ENCODE peak calls at places on chromosome 4, in five cellular contexts. B is tibial nerve, X is thyroid gland, L is astrocyte of the cerebellum, N is colonic mucosa. M is an unnamed sample.

GRCh38 chr4:111453216-111453615 is 692.0 kb upstream of the FAM241A start:
- DNase-seq in L (no peak), X (no peak), B (no peak), N (no peak), M (no peak)

GRCh38 chr4:163398238-163398637 is 54.5 kb downstream of the NPY5R start:
- DNase-seq in B (no peak), X (no peak), L (no peak), N (no peak), M (no peak)

GRCh38 chr4:157128395-157128794 is 52.4 kb downstream of the GLRB start:
- DNase-seq in X (no peak), N (no peak), B (peak; percentile 12), L (peak; percentile 29), M (no peak)

GRCh38 chr4:47271296-47271695 is 192.2 kb downstream of the COMMD8 start:
- DNase-seq in L (no peak), B (no peak), N (no peak), X (no peak), M (no peak)

GRCh38 chr4:17664755-17665154 is 50.3 kb downstream of the MED28 start:
- DNase-seq in X (no peak), N (no peak), L (no peak), B (no peak), M (no peak)

GRCh38 chr4:101348367-101348827 is 1.1 kb upstream of the PPP3CA start:
- DNase-seq in B (no peak), X (no peak), L (no peak), N (peak; percentile 50), M (no peak)

GRCh38 chr4:75340561-75340960 is 173.6 kb downstream of the RCHY1 start:
- DNase-seq in L (no peak), B (no peak), X (no peak), N (no peak), M (no peak)

GRCh38 chr4:101515099-101515498 is 167.8 kb upstream of the PPP3CA start:
- DNase-seq in N (no peak), B (no peak), L (no peak), X (no peak), M (no peak)

GRCh38 chr4:105181259-105181658 is 34.6 kb downstream of the TET2 start:
- DNase-seq in L (no peak), B (no peak), N (no peak), X (no peak), M (no peak)

GRCh38 chr4:64799751-64800150 is 390.5 kb upstream of the TECRL start:
- DNase-seq in N (no peak), B (no peak), L (no peak), X (no peak), M (no peak)

GRCh38 chr4:80266902-80267380 is 477 bp downstream of the FGF5 start:
- DNase-seq in L (no peak), N (no peak), B (no peak), X (no peak), M (no peak)

GRCh38 chr4:75555294-75556164 is at the start of gene ODAPH:
- DNase-seq in N (no peak), B (no peak), L (peak; percentile 68), X (no peak), M (no peak)

GRCh38 chr4:34046580-34046979 is 2197.7 kb downstream of the ARAP2 start:
- DNase-seq in N (no peak), B (no peak), X (no peak), L (peak; percentile 29), M (no peak)

GRCh38 chr4:136831553-136831952 is 700.7 kb downstream of the PCDH18 start:
- DNase-seq in N (no peak), X (no peak), B (no peak), L (no peak), M (no peak)

DNA sequence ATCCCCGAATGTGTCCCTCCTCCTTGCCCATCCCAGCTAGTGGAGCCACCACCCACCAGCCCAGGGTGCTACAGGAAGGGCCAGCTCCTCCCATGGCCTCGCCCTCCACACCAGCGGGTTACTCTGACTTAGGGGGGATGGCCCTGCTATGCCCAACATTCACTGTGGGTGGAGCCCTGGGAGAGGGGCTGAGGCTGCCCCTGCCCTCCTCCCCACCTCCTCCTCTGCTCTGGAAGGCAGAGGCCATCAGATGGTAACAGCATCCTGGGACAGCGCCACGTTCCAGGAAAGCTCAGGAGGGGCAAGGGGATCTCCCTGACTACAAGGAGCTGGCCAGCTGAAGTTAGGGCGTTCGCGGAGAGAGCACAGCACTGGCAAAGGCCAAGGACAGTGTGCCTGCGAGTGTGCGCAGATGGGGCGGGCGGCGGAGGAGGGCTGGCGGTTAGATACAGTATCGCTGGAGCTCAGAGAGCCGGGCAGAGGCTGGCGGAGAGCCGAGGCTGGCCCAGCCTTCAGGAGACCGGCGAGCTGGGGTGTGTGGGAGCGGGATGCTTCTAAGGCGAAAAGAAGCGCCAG is 1.5 kb downstream of the JAKMIP1 start:
- DNase-seq in L (no peak), B (no peak), N (no peak), X (no peak), M (no peak)
- H3K4me3 ChIP-seq in L (no peak overlapping the region), B (peak overlapping the region; percentile 1), N (no peak overlapping the region), X (no peak overlapping the region), M (no peak overlapping the region)

GRCh38 chr4:6673660-6674499 is 19.8 kb upstream of the S100P start:
- DNase-seq in B (peak; percentile 81), X (peak; percentile 96), N (peak; percentile 93), L (peak; percentile 81), M (peak; percentile 74)
- H3K4me3 ChIP-seq in B (peak overlapping the region; percentile 79), X (peak overlapping the region; percentile 28), N (peak overlapping the region; percentile 78), L (peak overlapping the region; percentile 58), M (peak overlapping the region; percentile 73)

DNA sequence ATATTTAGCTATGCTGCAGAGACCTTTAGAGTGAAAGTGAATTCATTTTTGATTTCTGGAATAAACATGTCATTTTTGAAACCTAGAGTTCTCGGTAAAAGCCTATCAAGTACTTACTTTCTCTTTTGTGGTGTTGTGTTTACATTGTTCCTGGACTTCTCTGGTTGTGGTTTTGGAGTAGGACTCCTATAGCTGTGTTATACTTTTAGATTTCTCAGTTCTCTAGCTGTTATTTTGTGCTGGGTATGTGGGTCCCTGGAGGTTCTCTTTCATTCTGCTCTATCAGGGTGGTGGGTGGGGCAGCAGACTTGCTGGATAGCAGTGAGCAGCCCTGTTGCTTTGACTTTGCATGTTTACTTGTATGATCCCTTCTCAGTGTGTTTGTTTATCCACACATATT is 25.6 kb upstream of the MSMO1 start:
- DNase-seq in B (no peak), L (peak; percentile 4), N (no peak), X (no peak), M (no peak)
- H3K4me3 ChIP-seq in B (peak overlapping the region; percentile 16), L (peak overlapping the region; percentile 20), N (no peak overlapping the region), X (no peak overlapping the region), M (no peak overlapping the region)

DNA sequence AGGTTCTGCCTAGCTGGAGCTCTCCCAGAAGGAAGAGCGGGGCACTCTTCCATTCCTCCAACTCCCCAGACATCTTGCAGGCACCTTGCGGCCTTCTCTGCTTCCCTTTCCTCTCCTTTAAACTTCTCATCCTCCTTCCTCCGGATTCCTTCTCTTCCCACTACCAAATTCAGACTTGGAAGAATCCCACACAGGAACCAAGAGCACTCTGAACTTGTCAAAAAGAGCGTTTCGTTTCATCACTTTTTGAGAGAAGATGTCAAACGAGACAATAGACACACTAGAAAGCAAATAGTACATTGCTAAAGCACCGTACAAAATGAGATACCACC is 512 bp upstream of the UCP1 start:
- DNase-seq in B (no peak), N (no peak), X (no peak), L (no peak), M (no peak)
- H3K4me3 ChIP-seq in B (peak overlapping the region; percentile 38), N (peak overlapping the region; percentile 35), X (no peak overlapping the region), L (peak overlapping the region; percentile 50), M (peak overlapping the region; percentile 44)

DNA sequence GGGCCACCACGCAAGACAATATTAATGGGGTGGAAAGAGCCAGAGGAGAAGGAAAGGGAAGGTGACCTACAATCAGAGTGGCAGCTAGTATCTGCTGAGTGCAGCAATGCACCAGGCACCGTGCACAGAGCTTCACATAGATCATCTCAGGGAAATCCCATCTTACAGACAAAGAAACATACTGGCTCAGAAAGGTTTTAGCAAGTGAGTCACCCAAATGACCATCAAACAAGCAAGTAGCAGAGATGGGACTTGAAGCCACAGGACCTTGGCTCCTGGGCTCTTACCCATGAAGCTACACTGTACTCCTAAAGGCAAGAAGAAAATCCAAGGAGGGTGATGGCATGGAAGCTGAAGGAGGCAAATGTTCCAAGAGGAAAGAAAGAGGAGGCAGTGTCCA is 6.8 kb downstream of the ANXA5 start:
- DNase-seq in B (no peak), X (no peak), L (no peak), N (no peak), M (no peak)
- H3K4me3 ChIP-seq in B (no peak overlapping the region), X (no peak overlapping the region), L (peak overlapping the region; percentile 16), N (no peak overlapping the region), M (no peak overlapping the region)

GRCh38 chr4:174521800-174522182 is 497 bp downstream of the HPGD start:
- DNase-seq in B (no peak), L (no peak), X (peak; percentile 8), N (peak; percentile 67), M (no peak)
- H3K4me3 ChIP-seq in B (peak overlapping the region; percentile 59), L (peak overlapping the region; percentile 59), X (peak overlapping the region; percentile 21), N (peak overlapping the region; percentile 73), M (no peak overlapping the region)

DNA sequence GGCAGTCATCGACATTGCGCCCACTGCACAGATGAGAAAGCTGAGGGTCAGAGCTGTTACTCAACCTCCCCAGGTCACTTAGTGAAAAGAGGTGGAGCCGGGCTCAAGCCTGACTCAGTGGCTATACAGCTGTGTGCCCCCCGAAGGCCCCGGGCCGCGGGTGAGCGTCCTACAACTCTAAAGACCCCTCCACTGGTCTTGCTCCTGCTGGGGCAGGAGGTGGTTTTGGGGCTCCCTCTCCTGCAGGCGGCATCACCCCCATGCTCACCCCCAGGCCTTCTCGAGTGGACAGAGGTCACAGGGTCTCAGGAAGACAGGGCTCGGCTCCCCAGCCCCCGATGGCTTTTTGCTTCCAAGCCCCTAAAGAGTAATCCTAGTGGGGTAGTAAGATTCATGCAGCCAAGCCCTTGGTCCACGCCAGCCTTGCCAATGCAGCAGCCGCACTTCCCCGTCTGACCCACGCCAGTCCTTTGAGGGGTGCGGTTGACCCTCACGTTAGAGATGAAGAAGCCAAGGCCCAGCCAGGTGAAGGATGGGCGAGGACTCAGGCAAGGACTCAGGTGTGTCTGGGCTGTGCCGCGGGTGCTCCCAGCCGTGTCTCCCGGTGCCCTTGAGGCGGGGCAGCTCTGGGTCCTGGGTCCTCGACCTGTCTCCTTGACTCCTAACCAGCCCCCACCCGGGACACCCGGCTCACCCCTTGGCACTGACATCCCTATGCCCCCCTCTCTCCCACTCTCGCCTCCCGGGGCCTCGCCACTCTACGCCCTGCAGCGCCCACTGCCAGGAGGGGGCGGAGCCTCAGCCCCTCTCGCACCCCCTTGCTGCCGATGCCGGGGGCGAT is 200.4 kb downstream of the AFAP1 start:
- DNase-seq in X (no peak), N (no peak), B (no peak), L (no peak), M (no peak)
- H3K4me3 ChIP-seq in X (no peak overlapping the region), N (no peak overlapping the region), B (no peak overlapping the region), L (no peak overlapping the region), M (no peak overlapping the region)

DNA sequence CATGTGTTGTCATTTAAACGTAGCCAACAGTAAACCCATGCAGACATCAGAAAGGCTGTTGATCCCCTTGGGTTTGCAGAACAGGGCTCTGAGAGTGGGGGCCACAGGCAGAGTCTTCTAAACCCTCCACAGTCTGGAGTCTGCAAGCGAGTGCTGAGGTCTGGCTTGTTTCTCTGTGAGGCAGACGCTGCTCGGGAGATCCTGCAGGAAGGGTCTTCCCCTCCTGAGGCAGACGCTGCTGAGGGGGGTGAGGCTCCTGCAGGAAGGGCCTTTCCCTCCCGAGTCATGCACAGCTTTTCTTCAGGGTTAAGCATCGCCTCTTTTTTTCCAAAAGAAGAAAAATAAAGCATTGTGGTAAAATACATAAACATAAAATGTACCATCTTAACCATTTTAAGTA is 17.1 kb upstream of the PDE6B start:
- DNase-seq in B (no peak), X (no peak), L (no peak), N (no peak), M (no peak)
- H3K4me3 ChIP-seq in B (no peak overlapping the region), X (no peak overlapping the region), L (no peak overlapping the region), N (no peak overlapping the region), M (no peak overlapping the region)

GRCh38 chr4:120049732-120050494 is 16.7 kb downstream of the MAD2L1 start:
- DNase-seq in B (peak; percentile 99), L (peak; percentile 79), X (peak; percentile 73), N (peak; percentile 90), M (no peak)
- H3K4me3 ChIP-seq in B (no peak overlapping the region), L (no peak overlapping the region), X (no peak overlapping the region), N (no peak overlapping the region), M (peak overlapping the region; percentile 52)